ENCODE peak calls at places on chromosomes 4 and X, in four cellular contexts. One of them, this sample, is unnamed.

GRCh38 chr4:87864321-87864720 is 31.6 kb downstream of the MEPE start:
- DNase-seq in Peyer's patch: no peak
- DNase-seq in left ventricle myocardium inferior: no peak
- DNase-seq in fibroblast of villous mesenchyme: no peak
- DNase-seq in this sample: no peak

GRCh38 chrX:68853665-68854251 is 24.9 kb downstream of the EFNB1 start:
- DNase-seq in Peyer's patch: no peak
- DNase-seq in left ventricle myocardium inferior: no peak
- DNase-seq in fibroblast of villous mesenchyme: no peak
- DNase-seq in this sample: no peak

GRCh38 chrX:133094098-133094731 is 2.7 kb downstream of the USP26 start:
- DNase-seq in Peyer's patch: no peak
- DNase-seq in left ventricle myocardium inferior: no peak
- DNase-seq in fibroblast of villous mesenchyme: no peak
- DNase-seq in this sample: no peak

GRCh38 chrX:135340827-135341226 is 31.5 kb downstream of the ETDC start:
- DNase-seq in Peyer's patch: no peak
- DNase-seq in left ventricle myocardium inferior: no peak
- DNase-seq in fibroblast of villous mesenchyme: peak; percentile 58
- DNase-seq in this sample: no peak

GRCh38 chr4:77599378-77599777 is 6.2 kb upstream of the CXCL13 start:
- DNase-seq in Peyer's patch: peak; percentile 58
- DNase-seq in left ventricle myocardium inferior: no peak
- DNase-seq in fibroblast of villous mesenchyme: peak; percentile 44
- DNase-seq in this sample: no peak

GRCh38 chr4:156792462-156793085 is 179.0 kb downstream of the PDGFC start:
- DNase-seq in Peyer's patch: no peak
- DNase-seq in left ventricle myocardium inferior: no peak
- DNase-seq in fibroblast of villous mesenchyme: no peak
- DNase-seq in this sample: no peak

GRCh38 chrX:12463052-12463451 is 324.8 kb downstream of the FRMPD4 start:
- DNase-seq in Peyer's patch: no peak
- DNase-seq in left ventricle myocardium inferior: no peak
- DNase-seq in fibroblast of villous mesenchyme: no peak
- DNase-seq in this sample: no peak

GRCh38 chrX:47607091-47607490 is 12.6 kb downstream of the SYN1 start:
- DNase-seq in Peyer's patch: no peak
- DNase-seq in left ventricle myocardium inferior: no peak
- DNase-seq in fibroblast of villous mesenchyme: peak; percentile 77
- DNase-seq in this sample: no peak

GRCh38 chr4:86717651-86718050 is 123.5 kb downstream of the PTPN13 start:
- DNase-seq in Peyer's patch: no peak
- DNase-seq in left ventricle myocardium inferior: no peak
- DNase-seq in fibroblast of villous mesenchyme: no peak
- DNase-seq in this sample: no peak

GRCh38 chr4:185742766-185743165 is 69.2 kb downstream of the SORBS2 start:
- DNase-seq in Peyer's patch: no peak
- DNase-seq in left ventricle myocardium inferior: no peak
- DNase-seq in fibroblast of villous mesenchyme: peak; percentile 23
- DNase-seq in this sample: no peak

GRCh38 chrX:77899081-77899828 is at the start of gene COX7B:
- DNase-seq in Peyer's patch: peak; percentile 85
- DNase-seq in left ventricle myocardium inferior: no peak
- DNase-seq in fibroblast of villous mesenchyme: peak; percentile 98
- DNase-seq in this sample: peak; percentile 92

GRCh38 chrX:20414066-20414465 is 147.4 kb upstream of the RPS6KA3 start:
- DNase-seq in Peyer's patch: no peak
- DNase-seq in left ventricle myocardium inferior: no peak
- DNase-seq in fibroblast of villous mesenchyme: no peak
- DNase-seq in this sample: no peak

GRCh38 chr4:94431388-94431787 is 20.4 kb upstream of the PDLIM5 start:
- DNase-seq in Peyer's patch: no peak
- DNase-seq in left ventricle myocardium inferior: no peak
- DNase-seq in fibroblast of villous mesenchyme: no peak
- DNase-seq in this sample: no peak

GRCh38 chrX:50814701-50815476 is 895 bp upstream of the SHROOM4 start:
- DNase-seq in Peyer's patch: peak; percentile 55
- DNase-seq in left ventricle myocardium inferior: no peak
- DNase-seq in fibroblast of villous mesenchyme: no peak
- DNase-seq in this sample: no peak

GRCh38 chrX:133792198-133792953 is 193.0 kb downstream of the GPC3 start:
- DNase-seq in Peyer's patch: peak; percentile 74
- DNase-seq in left ventricle myocardium inferior: peak; percentile 27
- DNase-seq in fibroblast of villous mesenchyme: peak; percentile 60
- DNase-seq in this sample: peak; percentile 59

GRCh38 chrX:101260435-101260834 is 30.7 kb downstream of the TAF7L start:
- DNase-seq in Peyer's patch: no peak
- DNase-seq in left ventricle myocardium inferior: no peak
- DNase-seq in fibroblast of villous mesenchyme: peak; percentile 14
- DNase-seq in this sample: no peak

GRCh38 chrX:16239211-16239610 is 71.9 kb downstream of the MAGEB17 start:
- DNase-seq in Peyer's patch: no peak
- DNase-seq in left ventricle myocardium inferior: no peak
- DNase-seq in fibroblast of villous mesenchyme: peak; percentile 62
- DNase-seq in this sample: peak; percentile 91

GRCh38 chr4:184459413-184459812 is 14.9 kb downstream of the IRF2 start:
- DNase-seq in Peyer's patch: no peak
- DNase-seq in left ventricle myocardium inferior: no peak
- DNase-seq in fibroblast of villous mesenchyme: peak; percentile 36
- DNase-seq in this sample: no peak

GRCh38 chr4:102554482-102554881 is 53.3 kb downstream of the NFKB1 start:
- DNase-seq in Peyer's patch: peak; percentile 50
- DNase-seq in left ventricle myocardium inferior: peak; percentile 66
- DNase-seq in fibroblast of villous mesenchyme: peak; percentile 79
- DNase-seq in this sample: peak; percentile 49

GRCh38 chr4:1232661-1233621 is 16.0 kb downstream of the CTBP1 start:
- DNase-seq in Peyer's patch: no peak
- DNase-seq in left ventricle myocardium inferior: peak; percentile 66
- DNase-seq in fibroblast of villous mesenchyme: peak; percentile 65
- DNase-seq in this sample: no peak

GRCh38 chrX:118862086-118862485 is 38.5 kb downstream of the ZCCHC12 start:
- DNase-seq in Peyer's patch: no peak
- DNase-seq in left ventricle myocardium inferior: no peak
- DNase-seq in fibroblast of villous mesenchyme: no peak
- DNase-seq in this sample: no peak

GRCh38 chr4:42150653-42151567 is 1.5 kb downstream of the BEND4 start:
- DNase-seq in Peyer's patch: peak; percentile 56
- DNase-seq in left ventricle myocardium inferior: no peak
- DNase-seq in fibroblast of villous mesenchyme: no peak
- DNase-seq in this sample: no peak

GRCh38 chr4:94676910-94677309 is 80.8 kb upstream of the BMPR1B start:
- DNase-seq in Peyer's patch: no peak
- DNase-seq in left ventricle myocardium inferior: no peak
- DNase-seq in fibroblast of villous mesenchyme: peak; percentile 19
- DNase-seq in this sample: no peak

DNA sequence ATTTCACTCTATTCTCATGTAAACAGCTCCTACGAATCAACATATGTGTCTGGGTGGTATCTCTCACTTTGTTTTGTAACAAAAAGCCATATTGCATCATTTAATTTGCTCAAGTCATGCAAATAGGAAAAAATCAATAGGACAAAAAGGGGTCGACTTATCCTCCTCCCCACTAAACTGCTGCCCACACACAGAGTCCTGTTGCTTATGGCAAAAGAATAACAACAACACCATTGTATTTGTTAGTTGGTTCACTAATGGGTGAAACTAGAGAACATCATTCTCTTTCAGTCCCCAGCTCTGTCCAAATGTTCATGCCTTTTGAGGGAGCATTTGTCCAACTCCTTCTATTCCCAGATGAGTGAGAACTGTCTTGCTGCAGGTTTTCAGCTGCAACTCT is 2.1 kb downstream of the HHIP start:
- DNase-seq in Peyer's patch: no peak
- DNase-seq in left ventricle myocardium inferior: no peak
- DNase-seq in fibroblast of villous mesenchyme: no peak
- DNase-seq in this sample: no peak
- H3K4me3 ChIP-seq in Peyer's patch: no peak overlapping the region
- H3K4me3 ChIP-seq in left ventricle myocardium inferior: no peak overlapping the region
- H3K4me3 ChIP-seq in fibroblast of villous mesenchyme: no peak overlapping the region
- H3K4me3 ChIP-seq in this sample: peak overlapping the region; percentile 60

GRCh38 chr4:39020130-39020529 is 12.1 kb downstream of the TMEM156 start:
- DNase-seq in Peyer's patch: no peak
- DNase-seq in left ventricle myocardium inferior: no peak
- DNase-seq in fibroblast of villous mesenchyme: no peak
- DNase-seq in this sample: no peak
- TF ChIP-seq CTCF in Peyer's patch: no peak
- TF ChIP-seq CTCF in left ventricle myocardium inferior: no peak
- TF ChIP-seq CTCF in fibroblast of villous mesenchyme: no peak
- TF ChIP-seq CTCF in this sample: no peak

GRCh38 chrX:37753384-37753783 is 26.5 kb upstream of the CYBB start:
- DNase-seq in Peyer's patch: no peak
- DNase-seq in left ventricle myocardium inferior: no peak
- DNase-seq in fibroblast of villous mesenchyme: no peak
- DNase-seq in this sample: no peak

GRCh38 chrX:37757082-37757481 is 22.8 kb upstream of the CYBB start:
- DNase-seq in Peyer's patch: no peak
- DNase-seq in left ventricle myocardium inferior: no peak
- DNase-seq in fibroblast of villous mesenchyme: no peak
- DNase-seq in this sample: no peak

GRCh38 chrX:37755073-37755472 is 24.8 kb upstream of the CYBB start:
- DNase-seq in Peyer's patch: peak; percentile 64
- DNase-seq in left ventricle myocardium inferior: no peak
- DNase-seq in fibroblast of villous mesenchyme: no peak
- DNase-seq in this sample: no peak

GRCh38 chrX:37752941-37753340 is 26.9 kb upstream of the CYBB start:
- DNase-seq in Peyer's patch: no peak
- DNase-seq in left ventricle myocardium inferior: no peak
- DNase-seq in fibroblast of villous mesenchyme: no peak
- DNase-seq in this sample: no peak

DNA sequence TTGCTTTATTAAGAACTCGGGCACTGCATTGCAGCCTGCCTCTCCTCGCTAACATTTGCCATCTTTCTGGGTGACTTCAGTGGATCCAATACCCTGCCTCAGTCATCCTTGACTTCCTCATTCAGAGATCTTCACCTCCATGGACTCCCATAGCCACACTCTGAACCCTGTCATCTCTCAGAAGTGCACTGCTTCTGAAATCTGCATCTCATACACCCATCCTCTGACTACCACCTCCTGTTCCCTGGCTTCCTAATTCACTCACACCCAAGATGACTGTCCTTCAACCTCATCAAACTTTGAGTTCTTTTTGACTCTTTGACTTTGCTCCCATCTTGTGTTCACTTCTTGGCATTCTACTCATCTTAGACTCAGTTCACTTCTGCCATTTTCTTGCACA is 25.3 kb upstream of the CYBB start:
- DNase-seq in Peyer's patch: no peak
- DNase-seq in left ventricle myocardium inferior: no peak
- DNase-seq in fibroblast of villous mesenchyme: no peak
- DNase-seq in this sample: no peak
- H3K4me3 ChIP-seq in Peyer's patch: no peak overlapping the region
- H3K4me3 ChIP-seq in left ventricle myocardium inferior: no peak overlapping the region
- H3K4me3 ChIP-seq in fibroblast of villous mesenchyme: no peak overlapping the region
- H3K4me3 ChIP-seq in this sample: no peak overlapping the region

GRCh38 chr4:24984602-24985532 is 45.9 kb downstream of the LGI2 start:
- DNase-seq in Peyer's patch: no peak
- DNase-seq in left ventricle myocardium inferior: no peak
- DNase-seq in fibroblast of villous mesenchyme: no peak
- DNase-seq in this sample: no peak
- TF ChIP-seq CTCF in Peyer's patch: no peak
- TF ChIP-seq CTCF in left ventricle myocardium inferior: no peak
- TF ChIP-seq CTCF in fibroblast of villous mesenchyme: no peak
- TF ChIP-seq CTCF in this sample: peak; percentile 11

DNA sequence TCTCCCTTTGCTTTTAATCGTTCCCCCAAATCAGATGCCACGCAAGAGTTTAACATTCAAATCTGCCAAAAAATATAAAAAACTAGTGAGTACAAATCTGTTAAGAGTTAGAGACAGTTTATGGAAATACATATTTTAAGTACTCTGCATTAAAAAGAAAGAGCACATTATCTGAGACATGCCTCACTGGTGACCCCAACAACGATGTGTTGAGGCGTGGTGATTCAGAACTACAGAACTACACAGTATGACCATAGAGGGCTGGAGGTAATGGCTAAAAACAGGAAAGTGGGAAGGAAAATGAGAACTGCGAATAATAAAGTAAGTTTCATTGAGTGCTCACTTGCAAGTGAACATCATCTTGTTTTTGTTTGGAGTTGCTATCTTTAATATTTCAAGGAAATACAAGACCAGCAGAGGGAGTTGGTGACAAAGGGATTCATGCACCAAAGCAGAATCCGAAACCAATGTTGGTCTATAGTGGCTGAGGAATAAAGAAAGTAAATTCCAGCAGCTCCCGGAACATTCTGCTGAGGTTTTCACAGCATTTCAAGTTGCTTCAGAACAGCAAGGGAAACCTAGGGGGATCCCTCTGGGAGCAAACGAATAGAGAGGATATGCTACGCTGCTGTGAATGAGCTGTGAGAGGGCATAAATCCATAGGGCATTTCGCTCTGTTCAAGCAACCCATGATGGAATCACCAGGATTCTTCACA is 92.2 kb downstream of the DCHS2 start:
- DNase-seq in Peyer's patch: no peak
- DNase-seq in left ventricle myocardium inferior: no peak
- DNase-seq in fibroblast of villous mesenchyme: peak; percentile 71
- DNase-seq in this sample: peak; percentile 18
- H3K4me3 ChIP-seq in Peyer's patch: no peak overlapping the region
- H3K4me3 ChIP-seq in left ventricle myocardium inferior: no peak overlapping the region
- H3K4me3 ChIP-seq in fibroblast of villous mesenchyme: peak overlapping the region; percentile 44
- H3K4me3 ChIP-seq in this sample: no peak overlapping the region

DNA sequence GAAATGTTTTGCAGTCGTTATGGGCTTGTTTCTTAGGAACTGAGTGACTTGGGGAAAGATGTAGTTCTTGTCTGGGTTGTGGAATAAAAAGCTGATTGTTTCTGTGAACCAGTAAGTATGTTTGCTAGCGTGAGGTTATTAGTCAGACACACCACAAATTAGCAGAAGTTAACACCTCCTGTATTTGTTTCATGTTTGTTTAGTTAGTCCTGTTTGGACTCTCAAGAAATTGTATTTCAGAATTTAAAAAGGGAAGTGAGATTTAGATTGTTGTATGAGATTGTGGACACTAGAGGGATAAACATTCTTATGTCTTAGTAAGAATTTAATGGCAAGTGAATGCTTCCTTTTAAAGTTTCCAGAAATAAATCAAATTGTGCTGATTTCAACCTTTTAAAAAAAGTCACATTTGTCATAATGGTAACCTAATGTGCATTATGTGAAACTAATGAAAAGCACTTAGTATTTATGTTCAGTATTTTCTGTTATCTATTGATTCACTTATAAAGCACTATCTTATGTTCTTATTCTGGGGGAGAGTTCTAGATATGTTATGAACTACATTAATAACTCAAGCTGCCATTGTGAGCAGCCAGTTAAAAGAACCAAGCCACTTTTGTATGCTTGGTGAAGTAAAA is 25.6 kb downstream of the ATP10D start:
- DNase-seq in Peyer's patch: no peak
- DNase-seq in left ventricle myocardium inferior: no peak
- DNase-seq in fibroblast of villous mesenchyme: peak; percentile 27
- DNase-seq in this sample: no peak
- TF ChIP-seq CTCF in Peyer's patch: no peak
- TF ChIP-seq CTCF in left ventricle myocardium inferior: peak; percentile 25
- TF ChIP-seq CTCF in fibroblast of villous mesenchyme: peak; percentile 35
- TF ChIP-seq CTCF in this sample: no peak